ENCODE peak calls at places on chromosomes 5 and 9, in six cellular contexts. K is Peyer's patch, S is HFF-Myc, M is choroid plexus epithelial cell, V is kidney epithelial cell, D is GM23338. J is an unnamed sample.

GRCh38 chr9:96674914-96675538 is 19.9 kb upstream of the PRXL2C start:
- DNase-seq in K (no peak), M (peak), V (no peak), D (no peak), S (peak), J (no peak)

GRCh38 chr5:97726106-97726505 is 543.1 kb upstream of the RIOK2 start:
- DNase-seq in S (no peak), K (no peak), M (peak), D (peak), V (no peak), J (no peak)

GRCh38 chr5:147483961-147484707 is 25.7 kb downstream of the DPYSL3 start:
- DNase-seq in K (no peak), S (peak), V (peak), M (peak), D (no peak), J (peak)

GRCh38 chr5:149172261-149172660 is 31.0 kb downstream of the ABLIM3 start:
- DNase-seq in K (no peak), M (peak), S (no peak), D (no peak), V (no peak), J (peak)

GRCh38 chr5:114362197-114362976 is 517 bp downstream of the KCNN2 start:
- DNase-seq in K (no peak), S (no peak), D (peak), V (no peak), M (no peak), J (no peak)

GRCh38 chr9:35552837-35553236 is 52.2 kb upstream of the TESK1 start:
- DNase-seq in K (no peak), V (no peak), D (no peak), S (no peak), M (no peak), J (no peak)

GRCh38 chr5:122051569-122051968 is 26.5 kb downstream of the LOX start:
- DNase-seq in V (no peak), K (no peak), S (no peak), M (no peak), D (no peak), J (no peak)

GRCh38 chr9:136691316-136692189 is 4.3 kb upstream of the AGPAT2 start:
- DNase-seq in D (no peak), K (no peak), V (no peak), S (no peak), M (no peak), J (no peak)

GRCh38 chr9:95027914-95028854 is 289.3 kb downstream of the FANCC start:
- DNase-seq in D (no peak), S (no peak), M (no peak), V (no peak), K (no peak), J (no peak)

GRCh38 chr9:2718698-2719033 is 1.4 kb downstream of the KCNV2 start:
- DNase-seq in V (no peak), D (no peak), S (no peak), K (no peak), M (no peak), J (no peak)

GRCh38 chr5:142749321-142749720 is 20.9 kb upstream of the ARHGAP26 start:
- DNase-seq in D (no peak), M (peak), K (no peak), V (peak), S (no peak), J (no peak)

GRCh38 chr5:60495644-60496520 is 204.1 kb downstream of the DEPDC1B start:
- DNase-seq in S (no peak), K (no peak), D (no peak), M (no peak), V (no peak), J (no peak)

GRCh38 chr9:83424831-83425230 is 113.4 kb downstream of the FRMD3 start:
- DNase-seq in V (no peak), D (no peak), S (no peak), K (no peak), M (no peak), J (no peak)

GRCh38 chr9:111896942-111897830 is 572 bp downstream of the UGCG start:
- DNase-seq in S (no peak), K (peak), D (peak), V (no peak), M (no peak), J (no peak)

GRCh38 chr9:116901260-116901659 is 214.2 kb downstream of the TRIM32 start:
- DNase-seq in K (no peak), V (peak), D (no peak), S (no peak), M (peak), J (peak)

GRCh38 chr5:91357806-91358205 is 25.3 kb downstream of the ARRDC3 start:
- DNase-seq in D (no peak), K (no peak), V (no peak), S (no peak), M (no peak), J (no peak)

GRCh38 chr9:120538339-120538738 is 41.6 kb downstream of the CDK5RAP2 start:
- DNase-seq in V (no peak), D (no peak), S (no peak), K (no peak), M (peak), J (no peak)

GRCh38 chr5:61619777-61620518 is 287.9 kb downstream of the ZSWIM6 start:
- DNase-seq in S (no peak), K (no peak), D (no peak), V (no peak), M (no peak), J (no peak)

GRCh38 chr5:122882836-122883235 is 37.4 kb downstream of the SNX24 start:
- DNase-seq in V (no peak), D (no peak), K (no peak), M (peak), S (no peak), J (no peak)

DNA sequence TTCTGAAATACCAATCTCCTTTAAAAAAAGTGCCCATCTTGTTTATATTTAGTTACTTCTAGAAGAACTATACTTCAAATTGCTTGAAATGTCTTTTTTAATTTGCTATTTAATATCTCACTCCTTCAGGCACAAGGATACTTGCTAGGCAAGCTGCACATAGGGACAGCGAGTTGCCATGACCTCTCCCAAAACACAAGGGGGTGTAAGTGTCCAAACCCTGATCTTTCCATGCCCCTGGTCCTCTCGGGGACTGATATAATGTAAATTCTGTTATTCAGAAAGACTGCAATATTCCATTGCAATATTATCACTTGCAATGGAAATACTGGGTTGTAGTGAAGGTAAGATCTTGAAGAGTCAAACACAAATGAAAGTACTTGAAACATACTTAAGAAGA is 480.4 kb downstream of the CETN3 start:
- DNase-seq in M (no peak), S (no peak), V (no peak), D (peak), K (no peak), J (no peak)
- TF ChIP-seq CTCF in M (no peak), S (no peak), V (no peak), D (peak), K (no peak), J (no peak)

GRCh38 chr5:53558966-53559365 is 1.5 kb upstream of the NDUFS4 start:
- DNase-seq in V (no peak), S (no peak), K (no peak), D (no peak), M (no peak), J (no peak)

GRCh38 chr5:53556001-53556400 is 4.4 kb upstream of the NDUFS4 start:
- DNase-seq in M (no peak), K (no peak), V (no peak), S (no peak), D (no peak), J (no peak)

GRCh38 chr5:53557386-53557785 is 3.1 kb upstream of the NDUFS4 start:
- DNase-seq in K (no peak), V (no peak), D (no peak), S (no peak), M (peak), J (no peak)

GRCh38 chr5:53560506-53561191 is at the start of gene NDUFS4:
- DNase-seq in K (peak), D (peak), S (peak), M (peak), V (peak), J (peak)

DNA sequence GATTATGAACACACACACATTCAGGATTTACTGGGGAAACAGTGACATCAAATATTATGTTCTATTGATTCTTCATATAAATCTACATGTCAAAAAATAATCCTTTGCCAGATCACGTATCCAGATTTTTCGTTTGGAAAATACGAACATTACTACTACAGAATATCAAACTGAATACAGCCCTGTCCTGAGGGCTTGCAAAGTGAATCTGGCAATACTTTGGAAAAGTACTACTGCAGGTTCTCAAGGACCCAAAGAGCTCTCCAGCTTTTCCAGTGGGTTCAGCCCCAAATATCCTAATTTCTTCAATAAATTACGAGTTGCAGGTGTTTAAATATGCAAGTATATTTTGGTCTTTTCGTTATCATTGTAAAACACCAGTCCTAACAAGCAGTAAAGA is 411 bp upstream of the NDUFS4 start:
- DNase-seq in D (no peak), V (no peak), M (no peak), K (no peak), S (no peak), J (no peak)
- H3K4me3 ChIP-seq in D (peak), V (peak), M (peak), K (peak), S (peak), J (peak)

DNA sequence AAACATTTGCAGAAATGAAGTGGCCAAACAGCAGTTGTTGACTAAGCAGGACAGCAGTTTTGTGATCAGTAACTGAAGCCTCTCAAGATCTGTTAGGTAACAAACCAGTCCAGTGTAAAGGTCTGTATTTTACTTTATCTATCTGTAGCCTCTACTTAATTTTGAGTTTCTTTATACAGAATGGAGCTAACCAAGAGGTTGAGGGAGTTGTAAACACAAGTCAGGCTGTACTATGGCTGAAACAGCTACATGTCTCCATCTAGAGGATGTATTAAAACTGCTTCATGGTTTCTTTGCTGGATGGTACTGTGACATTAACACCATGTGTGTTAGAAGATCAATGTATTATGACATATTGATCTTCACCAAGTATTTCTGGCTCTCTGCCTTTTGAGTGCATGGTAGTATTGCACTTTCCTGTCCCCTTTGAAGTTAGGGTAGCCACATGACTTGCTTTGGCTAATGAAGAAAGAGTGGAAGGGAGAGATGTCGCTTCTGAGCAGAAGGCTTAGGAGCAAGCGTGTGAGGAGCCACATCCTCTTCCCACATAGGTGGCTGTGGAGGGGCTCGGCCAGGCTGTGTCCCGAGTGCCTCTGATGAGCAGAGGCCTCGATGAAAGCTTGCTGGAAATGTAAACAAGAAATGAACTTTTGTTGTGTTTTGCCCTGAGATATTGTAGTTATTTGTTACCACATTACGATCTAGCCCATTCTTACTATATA is 105.6 kb upstream of the PCA3 start:
- DNase-seq in S (peak), K (no peak), V (no peak), M (peak), D (peak), J (no peak)
- TF ChIP-seq CTCF in S (peak), K (peak), V (peak), M (peak), D (peak), J (peak)

DNA sequence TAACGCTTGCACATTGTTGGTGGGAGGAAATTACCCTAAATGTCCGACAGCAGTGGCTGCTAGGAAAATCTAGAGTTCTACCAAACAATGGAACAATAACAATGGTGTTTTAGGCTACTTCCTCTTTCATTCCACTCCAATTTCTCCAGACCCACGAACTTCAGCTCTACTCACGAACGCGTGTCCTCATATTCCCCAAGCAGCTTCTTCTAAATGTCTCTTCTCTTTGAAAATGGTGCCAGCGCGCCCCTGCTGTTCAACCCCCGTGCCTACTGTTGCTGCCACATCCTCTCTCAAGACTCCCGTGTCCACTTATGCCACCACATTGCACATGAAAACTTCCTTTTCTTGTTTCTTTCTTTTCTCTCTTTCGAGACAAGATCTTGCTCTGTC is 25.6 kb downstream of the OR2V2 start:
- DNase-seq in D (no peak), M (no peak), K (peak), S (no peak), V (no peak), J (no peak)
- H3K4me3 ChIP-seq in D (peak), M (no peak), K (no peak), S (peak), V (peak), J (no peak)

GRCh38 chr5:42825422-42826148 is 13.9 kb upstream of the SELENOP start:
- DNase-seq in V (no peak), M (no peak), S (no peak), D (no peak), K (no peak), J (no peak)

GRCh38 chr5:42819745-42820144 is 8.1 kb upstream of the SELENOP start:
- DNase-seq in K (no peak), V (no peak), M (no peak), D (no peak), S (no peak), J (no peak)

GRCh38 chr5:42826757-42827156 is 15.1 kb upstream of the SELENOP start:
- DNase-seq in M (no peak), V (no peak), D (no peak), K (no peak), S (no peak), J (no peak)

GRCh38 chr5:42824347-42824976 is 12.8 kb upstream of the SELENOP start:
- DNase-seq in S (no peak), M (no peak), V (no peak), K (no peak), D (no peak), J (no peak)

DNA sequence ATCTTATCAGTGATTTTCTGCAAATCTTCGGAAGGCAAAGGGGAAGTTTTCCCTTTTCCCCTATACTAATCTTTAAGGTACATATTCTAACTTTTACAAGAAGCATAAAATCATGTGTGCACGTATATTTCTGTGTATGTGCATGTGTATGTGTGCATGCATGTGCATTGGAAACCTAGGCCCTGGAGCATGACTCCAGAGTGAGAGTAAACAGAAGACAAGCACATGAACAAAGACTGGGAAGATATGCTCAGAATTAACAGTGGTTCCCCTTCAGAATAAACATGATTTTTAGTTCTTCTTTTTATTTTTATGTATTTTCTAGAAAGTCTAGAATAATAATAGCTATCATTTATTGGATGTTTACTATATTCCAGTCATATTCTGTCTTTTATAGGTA is 10.9 kb upstream of the SELENOP start:
- DNase-seq in S (no peak), K (no peak), D (no peak), M (no peak), V (no peak), J (no peak)
- TF ChIP-seq CTCF in S (no peak), K (no peak), D (no peak), M (no peak), V (no peak), J (no peak)

GRCh38 chr5:76487784-76488183 is 84.7 kb downstream of the IQGAP2 start:
- DNase-seq in S (no peak), V (no peak), K (no peak), D (no peak), M (no peak), J (no peak)

GRCh38 chr5:76488969-76489368 is 85.9 kb downstream of the IQGAP2 start:
- DNase-seq in D (no peak), K (no peak), M (no peak), S (no peak), V (no peak), J (no peak)

GRCh38 chr5:76490970-76491369 is 87.9 kb downstream of the IQGAP2 start:
- DNase-seq in D (no peak), K (no peak), V (no peak), M (no peak), S (no peak), J (no peak)

GRCh38 chr5:76492819-76493189 is 89.7 kb downstream of the IQGAP2 start:
- DNase-seq in V (no peak), D (no peak), K (no peak), S (no peak), M (no peak), J (no peak)

DNA sequence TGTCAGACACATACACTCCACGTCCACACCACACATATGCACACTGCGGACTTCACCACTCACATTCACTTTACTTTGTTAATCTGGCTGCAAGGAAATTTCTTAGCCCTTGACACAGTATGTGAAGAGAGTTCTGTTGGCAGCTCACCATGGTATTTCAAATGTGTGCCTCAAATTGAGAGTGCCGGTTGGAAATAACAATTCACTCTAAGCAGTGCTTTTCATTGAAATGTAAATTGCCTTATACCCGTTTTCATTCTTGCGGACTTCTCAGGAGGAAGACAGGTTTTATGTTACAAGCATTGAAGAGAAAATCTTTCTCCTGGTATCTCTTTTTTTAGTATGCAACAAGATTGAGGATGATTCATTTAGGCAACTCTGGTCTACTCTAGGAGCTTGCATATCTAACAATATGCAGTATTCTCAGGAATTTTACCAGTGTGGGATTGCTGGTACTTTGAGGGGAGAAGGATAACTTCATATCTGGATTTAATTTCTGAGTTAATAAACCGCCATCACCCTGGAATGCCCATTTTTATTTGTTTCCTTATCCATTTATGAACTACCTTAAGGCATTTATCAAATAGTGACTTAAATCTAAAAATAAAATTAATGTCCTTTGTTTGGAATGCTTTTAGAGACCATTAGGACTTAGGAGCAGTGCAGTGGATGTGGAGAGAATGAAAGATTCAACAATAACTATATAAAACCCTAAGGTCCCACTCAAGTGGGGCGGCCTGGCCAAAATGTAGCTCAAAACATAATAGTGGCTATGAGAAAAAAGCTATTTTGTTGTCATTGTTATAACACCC is 87.0 kb downstream of the IQGAP2 start:
- DNase-seq in S (no peak), M (no peak), K (no peak), D (peak), V (no peak), J (no peak)
- H3K4me3 ChIP-seq in S (no peak), M (no peak), K (no peak), D (peak), V (no peak), J (no peak)

J was measured in BJ.